ENCODE peak calls at places on chromosomes 12 and 14, in five cellular contexts. S, R, A, Q and W are unnamed samples.
A peak's percentile ranks its signal among the peaks of the same experiment; 100 is the strongest.

GRCh38 chr12:18141583-18141982 is 51.6 kb upstream of the RERGL start:
- DNase-seq in Q (peak; percentile 68), R (no peak), S (no peak), A (no peak), W (no peak)

GRCh38 chr12:81942588-81942987 is 183.4 kb upstream of the PPFIA2 start:
- DNase-seq in S (peak; percentile 15), R (no peak), A (no peak), Q (no peak), W (no peak)

GRCh38 chr12:53214687-53215455 is 7.8 kb upstream of the ITGB7 start:
- DNase-seq in S (no peak), A (no peak), Q (no peak), R (no peak), W (no peak)

GRCh38 chr12:18008642-18009041 is 81.4 kb downstream of the RERGL start:
- DNase-seq in R (no peak), S (no peak), A (no peak), Q (no peak), W (no peak)

GRCh38 chr14:64844272-64844671 is 35.4 kb downstream of the SPTB start:
- DNase-seq in R (no peak), Q (no peak), S (peak; percentile 35), A (no peak), W (no peak)

GRCh38 chr14:71166434-71166833 is 259.2 kb downstream of the PCNX1 start:
- DNase-seq in A (peak; percentile 21), S (no peak), Q (peak; percentile 70), R (peak; percentile 26), W (no peak)

GRCh38 chr12:55727643-55728184 is 1.1 kb downstream of the CD63 start:
- DNase-seq in A (no peak), R (no peak), Q (no peak), S (no peak), W (no peak)

GRCh38 chr12:49877066-49877465 is 26.6 kb downstream of the FAIM2 start:
- DNase-seq in R (no peak), S (no peak), A (no peak), Q (no peak), W (no peak)

GRCh38 chr14:72855913-72856312 is 38.0 kb downstream of the DPF3 start:
- DNase-seq in A (no peak), Q (peak; percentile 68), S (peak; percentile 33), R (peak; percentile 23), W (no peak)

GRCh38 chr14:100873083-100873482 is 30.4 kb downstream of the RTL1 start:
- DNase-seq in Q (no peak), A (no peak), R (no peak), S (no peak), W (no peak)

GRCh38 chr12:109098142-109098652 is 800 bp downstream of the UNG start:
- DNase-seq in Q (peak; percentile 50), S (no peak), R (no peak), A (no peak), W (no peak)

GRCh38 chr12:109387425-109388166 is 39.9 kb downstream of the MYO1H start:
- DNase-seq in A (no peak), R (no peak), Q (no peak), S (no peak), W (no peak)

DNA sequence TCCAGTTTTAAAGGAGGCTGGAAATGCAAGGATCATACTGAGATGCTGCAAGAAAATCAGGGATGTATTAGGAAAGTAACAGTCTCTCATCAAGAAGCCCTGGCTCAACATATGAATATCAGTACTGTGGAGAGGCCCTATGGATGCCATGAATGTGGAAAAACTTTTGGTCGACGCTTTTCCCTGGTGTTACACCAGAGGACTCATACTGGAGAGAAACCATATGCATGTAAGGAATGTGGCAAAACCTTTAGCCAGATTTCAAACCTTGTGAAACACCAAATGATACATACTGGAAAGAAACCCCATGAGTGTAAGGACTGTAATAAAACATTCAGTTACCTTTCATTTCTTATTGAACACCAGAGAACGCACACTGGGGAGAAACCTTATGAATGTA is 24.5 kb downstream of the ZNF891 start:
- DNase-seq in S (no peak), R (no peak), A (no peak), Q (no peak), W (no peak)
- H3K9me3 ChIP-seq in S (peaks cover 46% of the 10 kb centered on the region), R (peaks cover 100% of the 10 kb centered on the region), A (peaks cover 48% of the 10 kb centered on the region), Q (peaks cover 54% of the 10 kb centered on the region), W (peaks cover 100% of the 10 kb centered on the region)

GRCh38 chr12:27213304-27213703 is 30.8 kb upstream of the STK38L start:
- DNase-seq in R (no peak), Q (no peak), S (no peak), A (no peak), W (no peak)

GRCh38 chr12:27210187-27210586 is 33.9 kb upstream of the STK38L start:
- DNase-seq in A (no peak), R (no peak), S (no peak), Q (no peak), W (no peak)

GRCh38 chr12:27212861-27213260 is 31.2 kb upstream of the STK38L start:
- DNase-seq in A (no peak), S (no peak), R (no peak), Q (no peak), W (no peak)

GRCh38 chr12:27217590-27217989 is 26.5 kb upstream of the STK38L start:
- DNase-seq in Q (no peak), S (no peak), R (no peak), A (no peak), W (no peak)

GRCh38 chr12:27213830-27214787 is 30.0 kb upstream of the STK38L start:
- DNase-seq in A (no peak), Q (no peak), S (no peak), R (no peak), W (no peak)
- H3K9me3 ChIP-seq in A (peaks cover 5% of the 10 kb centered on the region), Q (no peaks in the 10 kb centered on the region), S (peaks cover 15% of the 10 kb centered on the region), R (peaks cover 7% of the 10 kb centered on the region), W (no peaks in the 10 kb centered on the region)

GRCh38 chr14:25904446-25904845 is 693.4 kb downstream of the NOVA1 start:
- DNase-seq in S (no peak), A (no peak), R (no peak), Q (no peak), W (no peak)
- H3K9me3 ChIP-seq in S (no peaks in the 10 kb centered on the region), A (peaks cover 3% of the 10 kb centered on the region), R (no peaks in the 10 kb centered on the region), Q (no peaks in the 10 kb centered on the region), W (no peaks in the 10 kb centered on the region)

GRCh38 chr12:34289431-34290190 is 267.3 kb downstream of the ALG10 start:
- DNase-seq in R (no peak), Q (no peak), S (no peak), A (no peak), W (no peak)
- H3K9me3 ChIP-seq in R (peaks cover 100% of the 10 kb centered on the region), Q (peaks cover 24% of the 10 kb centered on the region), S (no peaks in the 10 kb centered on the region), A (peaks cover 87% of the 10 kb centered on the region), W (no peaks in the 10 kb centered on the region)

GRCh38 chr12:65613692-65614091 is 210.6 kb upstream of the HMGA2 start:
- DNase-seq in R (no peak), Q (no peak), S (no peak), A (no peak), W (no peak)
- H3K9me3 ChIP-seq in R (no peaks in the 10 kb centered on the region), Q (no peaks in the 10 kb centered on the region), S (no peaks in the 10 kb centered on the region), A (no peaks in the 10 kb centered on the region), W (no peaks in the 10 kb centered on the region)

GRCh38 chr14:47772652-47773051 is 97.2 kb upstream of the MDGA2 start:
- DNase-seq in A (no peak), S (no peak), R (no peak), Q (no peak), W (no peak)
- H3K9me3 ChIP-seq in A (peaks cover 4% of the 10 kb centered on the region), S (no peaks in the 10 kb centered on the region), R (no peaks in the 10 kb centered on the region), Q (no peaks in the 10 kb centered on the region), W (no peaks in the 10 kb centered on the region)

GRCh38 chr14:105913861-105914260 is 387.5 kb downstream of the TMEM121 start:
- DNase-seq in R (no peak), S (no peak), A (no peak), Q (no peak), W (no peak)
- H3K9me3 ChIP-seq in R (peaks cover 13% of the 10 kb centered on the region), S (no peaks in the 10 kb centered on the region), A (peaks cover 91% of the 10 kb centered on the region), Q (peaks cover 3% of the 10 kb centered on the region), W (no peaks in the 10 kb centered on the region)

DNA sequence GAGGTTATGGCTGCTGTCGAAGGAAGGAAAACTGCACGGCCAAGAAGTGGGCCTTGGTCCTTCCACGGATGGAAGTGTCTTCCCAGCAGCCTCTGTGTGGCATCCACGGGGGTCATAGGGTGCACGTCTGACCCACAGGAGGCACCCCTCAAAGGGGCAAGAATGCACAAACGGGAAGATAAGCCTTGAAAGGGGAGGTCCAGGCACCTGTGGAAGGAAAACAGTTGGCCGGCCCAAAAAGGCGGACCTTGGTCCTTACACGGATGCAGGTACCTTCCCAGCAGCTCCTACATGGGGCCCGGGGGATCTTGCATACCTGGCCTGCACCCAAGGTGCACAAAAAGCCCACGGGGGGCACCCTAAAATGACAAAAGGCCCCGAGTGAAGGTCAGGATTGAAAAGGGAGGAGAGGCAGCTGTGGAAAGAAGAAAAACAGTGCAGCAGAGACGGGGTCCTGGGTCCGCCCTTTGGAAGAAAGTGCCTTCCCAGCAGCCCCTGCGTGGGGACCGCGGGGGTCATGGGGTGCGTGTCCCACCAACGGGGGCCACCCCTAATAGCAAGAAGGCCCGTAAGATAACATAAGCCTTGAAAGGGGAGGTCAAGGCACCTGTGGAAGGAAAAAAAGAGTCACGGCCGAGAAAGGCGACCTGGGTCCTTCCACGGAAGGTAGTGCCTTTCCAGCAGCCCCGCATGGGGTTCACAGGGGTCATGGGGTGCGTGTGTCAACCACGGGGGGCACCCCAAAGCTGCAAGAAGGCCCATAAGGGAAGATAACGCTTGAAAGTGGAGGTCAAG is 276.1 kb downstream of the ALG10 start:
- DNase-seq in R (no peak), S (no peak), Q (no peak), A (no peak), W (no peak)
- H3K9me3 ChIP-seq in R (peaks cover 79% of the 10 kb centered on the region), S (no peaks in the 10 kb centered on the region), Q (peaks cover 20% of the 10 kb centered on the region), A (peaks cover 100% of the 10 kb centered on the region), W (no peaks in the 10 kb centered on the region)

GRCh38 chr14:84128025-84128424 is 1401.9 kb upstream of the FLRT2 start:
- DNase-seq in Q (no peak), A (no peak), S (no peak), R (no peak), W (no peak)

GRCh38 chr14:84127430-84127829 is 1402.5 kb upstream of the FLRT2 start:
- DNase-seq in S (no peak), Q (no peak), R (no peak), A (no peak), W (no peak)

GRCh38 chr14:84129028-84129427 is 1400.9 kb upstream of the FLRT2 start:
- DNase-seq in S (no peak), R (no peak), A (no peak), Q (no peak), W (no peak)

DNA sequence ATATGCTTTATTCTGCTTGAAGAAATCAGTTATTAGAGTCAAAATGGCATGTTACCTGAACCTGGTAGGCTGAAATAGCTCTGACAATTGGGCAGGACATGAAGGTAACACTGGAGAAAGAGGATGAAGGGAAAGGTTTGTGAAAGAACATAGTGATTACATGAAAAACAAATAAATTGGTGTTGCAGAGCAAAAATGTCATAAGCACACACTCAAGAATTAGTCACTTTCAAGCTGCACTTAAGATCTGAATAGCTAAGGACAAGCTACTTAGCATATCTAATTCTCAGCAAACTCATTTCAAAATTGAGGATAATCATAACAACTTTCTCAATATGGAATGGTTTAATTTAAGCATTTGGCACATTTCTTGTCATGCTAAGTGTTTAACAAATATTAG is 1398.0 kb upstream of the FLRT2 start:
- DNase-seq in A (no peak), Q (no peak), S (no peak), R (no peak), W (no peak)
- H3K9me3 ChIP-seq in A (no peaks in the 10 kb centered on the region), Q (no peaks in the 10 kb centered on the region), S (no peaks in the 10 kb centered on the region), R (no peaks in the 10 kb centered on the region), W (no peaks in the 10 kb centered on the region)

GRCh38 chr14:90087433-90087832 is 25.6 kb downstream of the KCNK13 start:
- DNase-seq in A (peak; percentile 13), R (no peak), S (no peak), Q (peak; percentile 87), W (peak; percentile 9)
- H3K9me3 ChIP-seq in A (no peaks in the 10 kb centered on the region), R (no peaks in the 10 kb centered on the region), S (no peaks in the 10 kb centered on the region), Q (no peaks in the 10 kb centered on the region), W (no peaks in the 10 kb centered on the region)